ENCODE peak calls at places on chromosomes 11 and 22, in eight cellular contexts. M is kidney; V is sciatic nerve; Y is occipital lobe; F is SK-N-DZ; O is neuronal stem cell; U is activated CD4-positive, alpha-beta memory T cell treated with anti-CD3 and anti-CD28 coated beads, Interleukin-2, amount 10 ng/mL, durations not matched to agents 7 days and 5 days; Q is brain microvascular endothelial cell. A is an unnamed sample.

GRCh38 chr11:65298131-65298535 is 16.5 kb upstream of the CDC42EP2 start:
- DNase-seq in M (peak; percentile 95), V (peak; percentile 84), Y (peak; percentile 58), F (no peak), O (no peak), U (no peak), Q (peak; percentile 32), A (no peak)

GRCh38 chr11:119773016-119773415 is 44.0 kb upstream of the NECTIN1 start:
- DNase-seq in M (peak; percentile 13), V (no peak), Y (no peak), F (no peak), O (no peak), U (no peak), Q (no peak), A (no peak)

GRCh38 chr22:37442537-37442936 is 15.3 kb upstream of the ELFN2 start:
- DNase-seq in M (no peak), V (no peak), Y (no peak), F (no peak), O (no peak), U (no peak), Q (peak; percentile 33), A (peak; percentile 38)

GRCh38 chr22:42930810-42931420 is 73.8 kb upstream of the ARFGAP3 start:
- DNase-seq in M (no peak), V (no peak), Y (no peak), F (no peak), O (no peak), U (no peak), Q (peak; percentile 40), A (peak; percentile 81)

GRCh38 chr22:27918351-27919221 is 470 bp downstream of the PITPNB start:
- DNase-seq in M (peak; percentile 88), V (peak; percentile 72), Y (peak; percentile 16), F (peak; percentile 59), O (peak; percentile 35), U (peak; percentile 60), Q (peak; percentile 17), A (peak; percentile 74)

GRCh38 chr11:46009647-46010046 is 87.2 kb downstream of the LARGE2 start:
- DNase-seq in M (no peak), V (no peak), Y (no peak), F (no peak), O (no peak), U (no peak), Q (no peak), A (no peak)

GRCh38 chr11:45155627-45156180 is 9.3 kb downstream of the PRDM11 start:
- DNase-seq in M (no peak), V (no peak), Y (no peak), F (no peak), O (no peak), U (no peak), Q (no peak), A (no peak)

GRCh38 chr11:73140213-73141030 is 1.7 kb downstream of the FCHSD2 start:
- DNase-seq in M (peak; percentile 78), V (peak; percentile 71), Y (peak; percentile 46), F (peak; percentile 24), O (peak; percentile 26), U (peak; percentile 31), Q (peak; percentile 39), A (peak; percentile 59)

GRCh38 chr11:26830218-26830617 is 108.4 kb upstream of the SLC5A12 start:
- DNase-seq in M (no peak), V (no peak), Y (no peak), F (no peak), O (no peak), U (no peak), Q (no peak), A (no peak)

GRCh38 chr22:49026476-49027121 is 801.1 kb downstream of the BRD1 start:
- DNase-seq in M (peak; percentile 66), V (no peak), Y (no peak), F (no peak), O (no peak), U (no peak), Q (no peak), A (no peak)

GRCh38 chr11:3959015-3959917 is 103.8 kb downstream of the STIM1 start:
- DNase-seq in M (no peak), V (no peak), Y (no peak), F (no peak), O (no peak), U (no peak), Q (peak; percentile 76), A (peak; percentile 74)

GRCh38 chr22:39475902-39476301 is 19.1 kb downstream of the MGAT3 start:
- DNase-seq in M (peak; percentile 63), V (no peak), Y (no peak), F (no peak), O (no peak), U (no peak), Q (no peak), A (no peak)

GRCh38 chr11:9717719-9718118 is 53.8 kb downstream of the SWAP70 start:
- DNase-seq in M (no peak), V (no peak), Y (no peak), F (no peak), O (no peak), U (no peak), Q (no peak), A (peak; percentile 17)

GRCh38 chr11:118000067-118000849 is 14.1 kb downstream of the IL10RA start:
- DNase-seq in M (no peak), V (no peak), Y (no peak), F (no peak), O (no peak), U (no peak), Q (no peak), A (no peak)

GRCh38 chr11:28819741-28820140 is 711.6 kb downstream of the METTL15 start:
- DNase-seq in M (no peak), V (no peak), Y (no peak), F (no peak), O (no peak), U (no peak), Q (no peak), A (no peak)

GRCh38 chr11:67071420-67072284 is 15.0 kb downstream of the RHOD start:
- DNase-seq in M (no peak), V (peak; percentile 82), Y (peak; percentile 26), F (peak; percentile 65), O (peak; percentile 69), U (peak; percentile 82), Q (peak; percentile 71), A (peak; percentile 87)

GRCh38 chr11:17519031-17519430 is 25.2 kb downstream of the USH1C start:
- DNase-seq in M (peak; percentile 29), V (no peak), Y (no peak), F (peak; percentile 74), O (no peak), U (no peak), Q (no peak), A (no peak)

GRCh38 chr11:45282070-45282469 is 4.1 kb downstream of the SYT13 start:
- DNase-seq in M (no peak), V (no peak), Y (no peak), F (no peak), O (no peak), U (no peak), Q (no peak), A (no peak)

GRCh38 chr11:12089473-12089872 is 20.9 kb upstream of the MICAL2 start:
- DNase-seq in M (no peak), V (no peak), Y (no peak), F (no peak), O (no peak), U (no peak), Q (no peak), A (no peak)

GRCh38 chr22:26417406-26417805 is 11.7 kb upstream of the ASPHD2 start:
- DNase-seq in M (no peak), V (no peak), Y (no peak), F (no peak), O (no peak), U (no peak), Q (no peak), A (no peak)

GRCh38 chr11:102109896-102110760 is at the start of gene YAP1:
- DNase-seq in M (peak; percentile 96), V (peak; percentile 93), Y (peak; percentile 55), F (peak; percentile 58), O (peak; percentile 94), U (peak; percentile 67), Q (peak; percentile 87), A (peak; percentile 98)

GRCh38 chr22:45504703-45505341 is 2.1 kb downstream of the FBLN1 start:
- DNase-seq in M (peak; percentile 86), V (no peak), Y (no peak), F (peak; percentile 54), O (peak; percentile 83), U (no peak), Q (no peak), A (peak; percentile 78)